ENCODE peak calls at places on chromosome 15, in seven cellular contexts. I, J, T, U, K, Y and E are unnamed samples.

GRCh38 chr15:78822514-78822913 is 11.2 kb upstream of the ADAMTS7 start:
- DNase-seq in I (no peak), J (no peak), T (no peak), U (no peak), K (no peak), Y (no peak), E (peak)

GRCh38 chr15:26662226-26662750 is 110.6 kb downstream of the GABRB3 start:
- DNase-seq in I (no peak), J (no peak), T (no peak), U (no peak), K (no peak), Y (no peak), E (no peak)

GRCh38 chr15:94838281-94838680 is 606.9 kb downstream of the MCTP2 start:
- DNase-seq in I (no peak), J (no peak), T (no peak), U (no peak), K (no peak), Y (no peak), E (no peak)

GRCh38 chr15:74449066-74449465 is 11.9 kb downstream of the UBL7 start:
- DNase-seq in I (no peak), J (no peak), T (no peak), U (no peak), K (no peak), Y (no peak), E (no peak)

GRCh38 chr15:56989411-56989924 is 71.0 kb downstream of the TCF12 start:
- DNase-seq in I (no peak), J (no peak), T (no peak), U (no peak), K (no peak), Y (no peak), E (no peak)

GRCh38 chr15:77901251-77901881 is 176.1 kb downstream of the TBC1D2B start:
- DNase-seq in I (no peak), J (no peak), T (peak), U (peak), K (peak), Y (no peak), E (no peak)

GRCh38 chr15:79743032-79743431 is 153.8 kb downstream of the MTHFS start:
- DNase-seq in I (no peak), J (no peak), T (no peak), U (no peak), K (no peak), Y (no peak), E (no peak)

GRCh38 chr15:44775923-44776322 is 39.6 kb downstream of the TRIM69 start:
- DNase-seq in I (no peak), J (no peak), T (no peak), U (no peak), K (no peak), Y (no peak), E (no peak)

GRCh38 chr15:60421544-60421943 is 23.8 kb upstream of the ANXA2 start:
- DNase-seq in I (no peak), J (no peak), T (no peak), U (no peak), K (no peak), Y (no peak), E (peak)

GRCh38 chr15:43230640-43231115 is 9.9 kb upstream of the EPB42 start:
- DNase-seq in I (no peak), J (no peak), T (no peak), U (no peak), K (no peak), Y (no peak), E (no peak)

GRCh38 chr15:83109532-83109931 is 2.1 kb downstream of the TM6SF1 start:
- DNase-seq in I (no peak), J (no peak), T (no peak), U (no peak), K (no peak), Y (no peak), E (no peak)

GRCh38 chr15:58407786-58408185 is 24.0 kb upstream of the LIPC start:
- DNase-seq in I (no peak), J (no peak), T (no peak), U (no peak), K (no peak), Y (no peak), E (no peak)

GRCh38 chr15:58409861-58410260 is 21.9 kb upstream of the LIPC start:
- DNase-seq in I (no peak), J (no peak), T (no peak), U (no peak), K (no peak), Y (no peak), E (no peak)

GRCh38 chr15:58407366-58407765 is 24.4 kb upstream of the LIPC start:
- DNase-seq in I (no peak), J (no peak), T (no peak), U (no peak), K (no peak), Y (no peak), E (no peak)

GRCh38 chr15:58413253-58413652 is 18.5 kb upstream of the LIPC start:
- DNase-seq in I (no peak), J (no peak), T (no peak), U (no peak), K (no peak), Y (no peak), E (no peak)

GRCh38 chr15:58410353-58410752 is 21.4 kb upstream of the LIPC start:
- DNase-seq in I (no peak), J (peak), T (no peak), U (no peak), K (no peak), Y (no peak), E (no peak)
- H3K27ac ChIP-seq in I (no peak), J (no peak), T (no peak), U (no peak), K (no peak), Y (peak), E (no peak)

DNA sequence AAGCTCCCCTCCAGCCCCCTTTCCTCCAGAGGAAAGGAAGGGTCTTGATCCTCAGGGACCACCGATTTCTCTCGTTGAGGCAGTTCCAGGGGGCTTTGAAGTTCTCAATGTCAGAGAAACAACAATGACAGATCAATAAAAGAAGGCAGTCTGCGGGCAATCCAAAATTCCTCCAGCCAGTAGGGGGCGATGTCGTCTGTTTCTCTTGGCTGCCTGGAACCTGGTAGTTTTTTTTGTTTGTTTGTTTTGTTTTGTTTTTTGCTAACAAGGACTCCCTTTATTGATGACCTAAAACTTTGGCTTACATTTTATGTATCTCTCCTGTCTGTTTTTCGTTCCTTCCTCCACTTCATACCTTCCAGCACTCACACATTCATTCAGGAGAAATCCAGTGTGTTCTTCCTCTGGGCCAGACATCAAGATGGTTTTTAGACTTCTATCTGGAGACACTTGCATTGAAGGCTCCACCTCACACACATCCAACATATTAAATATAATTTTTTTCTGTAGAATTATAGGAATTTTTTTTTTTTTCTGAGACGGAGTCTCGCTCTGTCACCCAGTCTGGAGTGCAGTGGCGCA is 276.6 kb downstream of the RPLP1 start:
- DNase-seq in I (peak), J (peak), T (no peak), U (no peak), K (peak), Y (no peak), E (peak)
- TF ChIP-seq CTCF in I (peak), J (peak), T (peak), U (peak), K (peak), Y (peak), E (peak)

GRCh38 chr15:48330045-48330840 is 986 bp upstream of the DUT start:
- DNase-seq in I (no peak), J (no peak), T (no peak), U (no peak), K (no peak), Y (no peak), E (peak)
- H3K27ac ChIP-seq in I (no peak), J (peak), T (peak), U (peak), K (peak), Y (no peak), E (peak)

GRCh38 chr15:82047493-82048446 is 2.0 kb upstream of the MEX3B start:
- DNase-seq in I (peak), J (no peak), T (no peak), U (no peak), K (peak), Y (no peak), E (no peak)
- TF ChIP-seq CTCF in I (no peak), J (peak), T (peak), U (no peak), K (no peak), Y (no peak), E (no peak)